ENCODE peak calls at places on chromosomes 3 and 15, in five cellular contexts. One of them, this sample, is unnamed.

GRCh38 chr3:143763568-143764162 is 84.6 kb downstream of the SLC9A9 start:
- DNase-seq in GM12865: no peak
- DNase-seq in glutamatergic neuron: no peak
- DNase-seq in cardiac fibroblast: peak; percentile 48
- DNase-seq in keratinocyte: no peak
- DNase-seq in this sample: no peak

GRCh38 chr3:63135362-63135761 is 142.7 kb upstream of the SYNPR start:
- DNase-seq in cardiac fibroblast: no peak
- DNase-seq in keratinocyte: no peak
- DNase-seq in glutamatergic neuron: no peak
- DNase-seq in GM12865: no peak
- DNase-seq in this sample: no peak

GRCh38 chr3:155101398-155101797 is 21.3 kb downstream of the MME start:
- DNase-seq in glutamatergic neuron: peak; percentile 52
- DNase-seq in keratinocyte: no peak
- DNase-seq in GM12865: no peak
- DNase-seq in cardiac fibroblast: peak; percentile 81
- DNase-seq in this sample: no peak

GRCh38 chr3:69761896-69762789 is 22.9 kb downstream of the MITF start:
- DNase-seq in glutamatergic neuron: no peak
- DNase-seq in keratinocyte: no peak
- DNase-seq in cardiac fibroblast: peak; percentile 57
- DNase-seq in GM12865: peak; percentile 16
- DNase-seq in this sample: no peak

GRCh38 chr3:31027914-31028313 is 133.5 kb upstream of the GADL1 start:
- DNase-seq in keratinocyte: no peak
- DNase-seq in glutamatergic neuron: no peak
- DNase-seq in cardiac fibroblast: no peak
- DNase-seq in GM12865: no peak
- DNase-seq in this sample: no peak

GRCh38 chr3:122353215-122353614 is 28.2 kb downstream of the CSTA start:
- DNase-seq in cardiac fibroblast: peak; percentile 3
- DNase-seq in GM12865: no peak
- DNase-seq in glutamatergic neuron: no peak
- DNase-seq in keratinocyte: no peak
- DNase-seq in this sample: no peak

GRCh38 chr3:186342197-186342596 is 19.8 kb downstream of the DGKG start:
- DNase-seq in GM12865: peak; percentile 32
- DNase-seq in cardiac fibroblast: no peak
- DNase-seq in keratinocyte: no peak
- DNase-seq in glutamatergic neuron: no peak
- DNase-seq in this sample: no peak

GRCh38 chr3:15805756-15806266 is 8.0 kb upstream of the ANKRD28 start:
- DNase-seq in GM12865: peak; percentile 89
- DNase-seq in keratinocyte: no peak
- DNase-seq in glutamatergic neuron: no peak
- DNase-seq in cardiac fibroblast: peak; percentile 86
- DNase-seq in this sample: no peak

GRCh38 chr3:194312743-194313281 is 38.3 kb downstream of the CPN2 start:
- DNase-seq in glutamatergic neuron: peak; percentile 20
- DNase-seq in GM12865: no peak
- DNase-seq in keratinocyte: no peak
- DNase-seq in cardiac fibroblast: peak; percentile 79
- DNase-seq in this sample: no peak

GRCh38 chr15:90675464-90675863 is 41.7 kb upstream of the BLM start:
- DNase-seq in GM12865: no peak
- DNase-seq in cardiac fibroblast: no peak
- DNase-seq in keratinocyte: no peak
- DNase-seq in glutamatergic neuron: no peak
- DNase-seq in this sample: no peak
- TF ChIP-seq CTCF in GM12865: no peak
- TF ChIP-seq CTCF in cardiac fibroblast: no peak
- TF ChIP-seq CTCF in keratinocyte: no peak
- TF ChIP-seq CTCF in glutamatergic neuron: no peak
- TF ChIP-seq CTCF in this sample: no peak

GRCh38 chr15:44593042-44593736 is 56.2 kb downstream of the EIF3J start:
- DNase-seq in glutamatergic neuron: no peak
- DNase-seq in GM12865: peak; percentile 30
- DNase-seq in cardiac fibroblast: peak; percentile 31
- DNase-seq in keratinocyte: no peak
- DNase-seq in this sample: no peak
- TF ChIP-seq CTCF in glutamatergic neuron: peak; percentile 34
- TF ChIP-seq CTCF in GM12865: peak; percentile 35
- TF ChIP-seq CTCF in cardiac fibroblast: peak; percentile 50
- TF ChIP-seq CTCF in keratinocyte: no peak
- TF ChIP-seq CTCF in this sample: peak; percentile 68

GRCh38 chr3:127849368-127849767 is 27.1 kb upstream of the MGLL start:
- DNase-seq in keratinocyte: no peak
- DNase-seq in GM12865: no peak
- DNase-seq in cardiac fibroblast: no peak
- DNase-seq in glutamatergic neuron: peak; percentile 83
- DNase-seq in this sample: no peak

GRCh38 chr3:127847236-127847720 is 25.0 kb upstream of the MGLL start:
- DNase-seq in glutamatergic neuron: no peak
- DNase-seq in cardiac fibroblast: no peak
- DNase-seq in keratinocyte: no peak
- DNase-seq in GM12865: no peak
- DNase-seq in this sample: no peak

GRCh38 chr3:127851899-127852298 is 29.6 kb upstream of the MGLL start:
- DNase-seq in keratinocyte: no peak
- DNase-seq in cardiac fibroblast: no peak
- DNase-seq in glutamatergic neuron: peak; percentile 72
- DNase-seq in GM12865: no peak
- DNase-seq in this sample: no peak

GRCh38 chr3:127846576-127846975 is 24.3 kb upstream of the MGLL start:
- DNase-seq in keratinocyte: no peak
- DNase-seq in glutamatergic neuron: no peak
- DNase-seq in cardiac fibroblast: no peak
- DNase-seq in GM12865: no peak
- DNase-seq in this sample: no peak

DNA sequence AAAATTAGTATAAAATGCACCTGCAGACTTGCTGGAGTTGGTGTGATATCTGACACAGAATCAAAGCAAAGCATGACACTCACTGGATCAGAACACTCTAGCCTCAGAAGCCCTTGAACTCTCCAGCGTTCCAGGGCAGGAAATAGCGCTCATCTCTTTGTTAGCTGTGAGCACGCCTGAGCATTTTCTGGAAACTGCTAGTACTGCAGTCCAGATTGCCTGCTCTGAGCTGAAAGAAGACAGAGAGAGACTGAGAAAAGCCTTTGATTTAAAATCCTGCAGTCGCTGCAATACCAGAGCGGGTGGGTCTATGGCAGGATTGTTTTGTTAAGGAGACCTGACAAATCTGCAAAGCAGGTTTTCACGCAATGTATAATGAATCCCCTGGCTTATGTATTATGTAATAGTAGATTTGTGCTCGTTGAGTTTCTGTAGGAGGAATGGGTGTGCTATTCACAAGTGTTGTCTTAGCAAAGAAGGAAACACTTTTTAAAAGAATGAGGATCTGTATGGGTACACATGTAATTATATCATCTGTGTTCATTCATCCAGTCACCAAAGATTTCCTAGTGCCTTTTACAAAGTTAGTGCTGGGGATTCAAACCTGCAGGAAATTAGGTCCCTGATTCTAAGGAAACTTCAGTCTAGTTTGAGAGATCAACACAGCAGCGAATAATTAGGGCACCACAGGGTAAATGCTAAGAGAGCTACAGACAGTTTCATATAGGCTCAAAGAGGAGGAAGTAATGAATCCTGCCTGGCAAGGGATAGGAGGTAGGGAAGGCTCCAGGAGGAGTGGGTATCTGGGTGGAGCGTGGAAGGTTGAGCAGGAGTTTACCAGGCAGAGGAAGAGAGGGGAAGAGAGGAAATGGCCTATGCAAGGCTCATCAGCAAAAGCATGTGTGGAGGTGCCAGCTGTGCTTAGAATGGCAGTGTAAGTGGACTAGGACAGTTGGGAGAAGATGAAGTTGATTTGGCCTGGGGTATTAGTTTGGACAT is 26.1 kb upstream of the MGLL start:
- DNase-seq in cardiac fibroblast: peak; percentile 30
- DNase-seq in glutamatergic neuron: no peak
- DNase-seq in GM12865: no peak
- DNase-seq in keratinocyte: no peak
- DNase-seq in this sample: no peak
- TF ChIP-seq CTCF in cardiac fibroblast: no peak
- TF ChIP-seq CTCF in glutamatergic neuron: no peak
- TF ChIP-seq CTCF in GM12865: no peak
- TF ChIP-seq CTCF in keratinocyte: no peak
- TF ChIP-seq CTCF in this sample: peak; percentile 46

GRCh38 chr3:98697225-98697624 is 65.9 kb upstream of the ST3GAL6 start:
- DNase-seq in glutamatergic neuron: no peak
- DNase-seq in keratinocyte: no peak
- DNase-seq in GM12865: no peak
- DNase-seq in cardiac fibroblast: no peak
- DNase-seq in this sample: no peak

GRCh38 chr3:98699132-98699531 is 64.0 kb upstream of the ST3GAL6 start:
- DNase-seq in GM12865: no peak
- DNase-seq in glutamatergic neuron: no peak
- DNase-seq in cardiac fibroblast: no peak
- DNase-seq in keratinocyte: peak; percentile 40
- DNase-seq in this sample: no peak

GRCh38 chr3:98692787-98693473 is 70.2 kb upstream of the ST3GAL6 start:
- DNase-seq in cardiac fibroblast: peak; percentile 43
- DNase-seq in glutamatergic neuron: no peak
- DNase-seq in keratinocyte: no peak
- DNase-seq in GM12865: peak; percentile 24
- DNase-seq in this sample: no peak

GRCh38 chr3:98691897-98692296 is 71.2 kb upstream of the ST3GAL6 start:
- DNase-seq in cardiac fibroblast: peak; percentile 49
- DNase-seq in glutamatergic neuron: no peak
- DNase-seq in GM12865: no peak
- DNase-seq in keratinocyte: no peak
- DNase-seq in this sample: no peak

GRCh38 chr3:98695816-98696215 is 67.3 kb upstream of the ST3GAL6 start:
- DNase-seq in cardiac fibroblast: peak; percentile 40
- DNase-seq in GM12865: no peak
- DNase-seq in keratinocyte: no peak
- DNase-seq in glutamatergic neuron: no peak
- DNase-seq in this sample: no peak
- TF ChIP-seq CTCF in cardiac fibroblast: no peak
- TF ChIP-seq CTCF in GM12865: no peak
- TF ChIP-seq CTCF in keratinocyte: no peak
- TF ChIP-seq CTCF in glutamatergic neuron: no peak
- TF ChIP-seq CTCF in this sample: no peak

GRCh38 chr3:39809995-39810595 is 686 bp downstream of the MYRIP start:
- DNase-seq in keratinocyte: no peak
- DNase-seq in GM12865: no peak
- DNase-seq in cardiac fibroblast: no peak
- DNase-seq in glutamatergic neuron: peak; percentile 49
- DNase-seq in this sample: no peak

GRCh38 chr3:39811561-39811960 is 2.2 kb downstream of the MYRIP start:
- DNase-seq in keratinocyte: no peak
- DNase-seq in GM12865: no peak
- DNase-seq in cardiac fibroblast: no peak
- DNase-seq in glutamatergic neuron: no peak
- DNase-seq in this sample: no peak

GRCh38 chr3:39810647-39811161 is 1.3 kb downstream of the MYRIP start:
- DNase-seq in cardiac fibroblast: no peak
- DNase-seq in keratinocyte: no peak
- DNase-seq in glutamatergic neuron: no peak
- DNase-seq in GM12865: no peak
- DNase-seq in this sample: no peak

GRCh38 chr3:39814007-39814406 is 4.6 kb downstream of the MYRIP start:
- DNase-seq in keratinocyte: no peak
- DNase-seq in glutamatergic neuron: no peak
- DNase-seq in cardiac fibroblast: peak; percentile 71
- DNase-seq in GM12865: no peak
- DNase-seq in this sample: no peak

DNA sequence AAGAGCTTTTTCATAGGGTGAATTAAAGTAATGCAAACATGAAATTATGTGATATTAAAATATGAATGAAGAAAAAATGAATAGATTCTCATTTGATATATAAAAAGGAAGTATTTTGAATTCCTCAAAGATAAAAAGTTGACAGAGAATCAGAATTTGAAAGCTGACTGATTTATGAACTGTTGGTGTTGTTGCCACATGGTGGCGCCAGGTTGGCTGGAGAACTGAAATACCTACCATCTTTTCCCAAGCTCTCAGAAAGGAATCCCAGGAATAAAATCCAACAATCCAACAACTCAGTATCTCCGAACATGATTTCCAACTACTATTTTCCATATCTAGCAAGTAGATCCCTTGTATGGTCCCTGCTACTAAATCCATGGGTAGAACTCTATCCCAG is 3.1 kb downstream of the MYRIP start:
- DNase-seq in cardiac fibroblast: peak; percentile 15
- DNase-seq in glutamatergic neuron: peak; percentile 36
- DNase-seq in keratinocyte: no peak
- DNase-seq in GM12865: no peak
- DNase-seq in this sample: no peak
- TF ChIP-seq CTCF in cardiac fibroblast: peak; percentile 35
- TF ChIP-seq CTCF in glutamatergic neuron: peak; percentile 60
- TF ChIP-seq CTCF in keratinocyte: peak; percentile 59
- TF ChIP-seq CTCF in GM12865: peak; percentile 25
- TF ChIP-seq CTCF in this sample: peak; percentile 69

This sample was measured in type B pancreatic cell.